ENCODE peak calls at places on chromosomes 7 and 10, in five cellular contexts. U, Z, T, O and I are unnamed samples.

GRCh38 chr10:48187713-48188541 is 86.6 kb downstream of the FRMPD2 start:
- DNase-seq in U (no peak), Z (no peak), T (no peak), O (no peak), I (no peak)

GRCh38 chr10:69895759-69896158 is 94.1 kb downstream of the COL13A1 start:
- DNase-seq in U (no peak), Z (peak), T (no peak), O (no peak), I (no peak)

GRCh38 chr10:30540286-30540685 is 89.3 kb downstream of the LYZL2 start:
- DNase-seq in U (no peak), Z (no peak), T (no peak), O (no peak), I (no peak)

GRCh38 chr7:91182819-91183405 is 81.3 kb upstream of the FZD1 start:
- DNase-seq in U (no peak), Z (peak), T (no peak), O (no peak), I (no peak)

GRCh38 chr7:155194531-155195140 is 103.0 kb upstream of the INSIG1 start:
- DNase-seq in U (no peak), Z (no peak), T (peak), O (no peak), I (no peak)

GRCh38 chr10:11406746-11407145 is 204.7 kb downstream of the USP6NL start:
- DNase-seq in U (no peak), Z (no peak), T (no peak), O (no peak), I (no peak)

GRCh38 chr10:113177163-113177935 is 227.3 kb downstream of the TCF7L2 start:
- DNase-seq in U (no peak), Z (no peak), T (no peak), O (no peak), I (no peak)

GRCh38 chr7:1715671-1716074 is 45.6 kb downstream of the ELFN1 start:
- DNase-seq in U (no peak), Z (no peak), T (no peak), O (no peak), I (no peak)

GRCh38 chr7:36422072-36422471 is 32.4 kb downstream of the ANLN start:
- DNase-seq in U (no peak), Z (no peak), T (no peak), O (no peak), I (no peak)

GRCh38 chr10:23343591-23344225 is 889 bp downstream of the C10orf67 start:
- DNase-seq in U (peak), Z (no peak), T (peak), O (peak), I (peak)

GRCh38 chr10:131620314-131620713 is 280.5 kb upstream of the PPP2R2D start:
- DNase-seq in U (no peak), Z (no peak), T (no peak), O (no peak), I (no peak)

GRCh38 chr10:6493521-6494451 is 86.3 kb downstream of the PRKCQ start:
- DNase-seq in U (no peak), Z (peak), T (no peak), O (no peak), I (no peak)

GRCh38 chr7:36937754-36938551 is 213.7 kb upstream of the AOAH start:
- DNase-seq in U (no peak), Z (no peak), T (no peak), O (no peak), I (peak)

GRCh38 chr10:5284311-5285057 is 80.3 kb upstream of the UCN3 start:
- DNase-seq in U (no peak), Z (peak), T (no peak), O (no peak), I (peak)

GRCh38 chr7:47529826-47530555 is 51.9 kb downstream of the TNS3 start:
- DNase-seq in U (no peak), Z (no peak), T (no peak), O (no peak), I (no peak)

GRCh38 chr10:47368431-47369180 is 15.5 kb downstream of the ZNF488 start:
- DNase-seq in U (no peak), Z (no peak), T (no peak), O (no peak), I (no peak)

GRCh38 chr10:95363303-95363912 is 72.6 kb upstream of the PDLIM1 start:
- DNase-seq in U (peak), Z (peak), T (peak), O (peak), I (peak)

GRCh38 chr10:96043895-96044580 is 655 bp downstream of the CCNJ start:
- DNase-seq in U (peak), Z (peak), T (peak), O (peak), I (peak)

GRCh38 chr10:52198540-52198939 is 115.5 kb upstream of the DKK1 start:
- DNase-seq in U (no peak), Z (no peak), T (no peak), O (no peak), I (no peak)

GRCh38 chr7:155073922-155074321 is 3.8 kb downstream of the HTR5A start:
- DNase-seq in U (no peak), Z (no peak), T (no peak), O (no peak), I (no peak)

GRCh38 chr7:138204285-138204988 is 128.2 kb downstream of the AKR1D1 start:
- DNase-seq in U (no peak), Z (no peak), T (no peak), O (no peak), I (no peak)

GRCh38 chr7:146655928-146656797 is 539.6 kb downstream of the CNTNAP2 start:
- DNase-seq in U (no peak), Z (no peak), T (no peak), O (no peak), I (peak)

GRCh38 chr10:131978366-131978765 is 3.4 kb downstream of the BNIP3 start:
- DNase-seq in U (no peak), Z (no peak), T (no peak), O (no peak), I (no peak)

GRCh38 chr10:31635415-31636065 is 293.1 kb downstream of the ARHGAP12 start:
- DNase-seq in U (no peak), Z (no peak), T (no peak), O (no peak), I (no peak)

GRCh38 chr10:132551808-132552130 is 14.2 kb downstream of the INPP5A start:
- DNase-seq in U (no peak), Z (no peak), T (no peak), O (no peak), I (no peak)

GRCh38 chr10:125035588-125036298 is 93.8 kb downstream of the ZRANB1 start:
- DNase-seq in U (no peak), Z (no peak), T (no peak), O (no peak), I (no peak)

GRCh38 chr10:79282388-79282787 is 64.9 kb upstream of the PPIF start:
- DNase-seq in U (no peak), Z (no peak), T (peak), O (no peak), I (no peak)

GRCh38 chr7:40436761-40437160 is 302.0 kb downstream of the SUGCT start:
- DNase-seq in U (no peak), Z (no peak), T (no peak), O (no peak), I (no peak)

GRCh38 chr10:30999084-30999712 is 32.5 kb downstream of the ZNF438 start:
- DNase-seq in U (no peak), Z (peak), T (no peak), O (no peak), I (peak)

GRCh38 chr10:15387021-15387420 is 15.9 kb upstream of the FAM171A1 start:
- DNase-seq in U (no peak), Z (no peak), T (no peak), O (no peak), I (no peak)

GRCh38 chr7:37977243-37977642 is 56.8 kb downstream of the EPDR1 start:
- DNase-seq in U (no peak), Z (no peak), T (no peak), O (no peak), I (no peak)

GRCh38 chr10:24097771-24098207 is 111.1 kb upstream of the KIAA1217 start:
- DNase-seq in U (no peak), Z (no peak), T (no peak), O (no peak), I (no peak)

GRCh38 chr10:125423569-125423968 is 259.4 kb downstream of the TEX36 start:
- DNase-seq in U (no peak), Z (no peak), T (no peak), O (no peak), I (no peak)

GRCh38 chr10:48742891-48743845 is 58.5 kb downstream of the WDFY4 start:
- DNase-seq in U (no peak), Z (no peak), T (no peak), O (peak), I (no peak)

DNA sequence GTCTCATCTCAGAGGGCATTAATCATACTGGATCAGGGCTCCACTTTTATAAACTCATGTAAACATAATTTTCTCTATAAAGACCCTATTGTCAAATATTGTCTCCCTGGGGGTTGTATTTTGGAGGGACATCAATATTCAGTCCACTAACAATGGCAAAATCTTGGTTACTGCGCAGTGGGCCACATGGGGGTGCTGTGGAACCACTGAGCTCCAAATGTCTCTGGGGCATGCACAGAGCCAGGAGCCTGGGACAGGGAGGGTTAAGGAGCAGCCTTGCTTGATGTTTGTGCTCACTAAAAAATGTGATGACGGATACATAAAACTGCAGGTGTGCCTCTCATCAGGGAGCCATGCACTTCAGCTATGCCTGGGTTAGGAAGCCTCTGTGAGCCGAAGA is 62.1 kb upstream of the PRSS58 start:
- DNase-seq in U (peak), Z (no peak), T (no peak), O (no peak), I (peak)
- TF ChIP-seq CTCF in U (peak), Z (peak), T (peak), O (no peak), I (peak)

DNA sequence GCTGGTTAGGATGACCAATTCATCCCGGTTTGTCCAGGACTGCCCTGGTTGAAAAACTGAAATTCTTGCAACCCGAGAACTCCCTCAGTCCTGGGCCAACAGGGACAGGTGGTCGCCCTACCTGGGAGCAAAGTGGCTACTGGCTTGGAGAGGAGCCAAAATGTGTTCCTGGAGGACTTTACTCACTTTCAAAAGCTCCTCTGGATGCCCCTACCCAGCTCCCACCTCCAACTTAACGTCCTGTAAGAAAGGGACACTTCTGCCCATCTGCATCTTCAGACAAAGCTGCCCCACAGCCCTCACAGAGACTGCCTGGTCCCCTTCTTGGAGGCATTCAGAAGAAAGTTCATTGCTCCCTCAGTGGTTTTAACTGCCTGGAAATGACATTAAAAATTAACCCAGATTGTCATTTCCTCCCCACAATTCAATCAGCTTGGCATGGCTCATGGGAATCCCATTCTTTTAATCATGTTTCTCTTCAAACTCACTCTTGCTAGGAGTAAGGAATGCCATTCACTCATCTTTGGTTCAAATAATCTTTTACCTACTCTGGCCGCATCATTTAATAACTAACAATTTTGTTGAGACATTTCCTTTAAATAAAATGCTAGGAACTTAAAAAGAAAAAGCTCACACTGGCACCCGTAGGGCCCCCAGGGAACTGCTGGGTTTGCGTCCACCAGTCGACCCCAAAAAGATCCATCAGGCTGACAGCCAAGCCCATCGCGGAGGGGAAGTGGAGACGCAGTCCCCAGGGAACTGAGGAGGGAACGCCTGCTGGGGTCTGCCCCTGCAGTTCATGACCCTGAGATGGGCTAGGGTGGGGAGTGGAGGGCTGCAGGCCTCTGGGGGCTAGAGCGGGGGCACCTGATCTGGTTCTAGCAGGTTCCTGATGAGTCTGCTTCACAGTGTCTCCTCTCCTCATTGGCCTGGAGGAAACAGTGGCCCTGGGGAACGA is 24.2 kb upstream of the HSPA12A start:
- DNase-seq in U (no peak), Z (no peak), T (no peak), O (no peak), I (no peak)
- TF ChIP-seq CTCF in U (no peak), Z (peak), T (no peak), O (no peak), I (no peak)

GRCh38 chr10:78255796-78256638 is 222.4 kb downstream of the RPS24 start:
- DNase-seq in U (no peak), Z (peak), T (no peak), O (peak), I (no peak)

GRCh38 chr10:78260141-78260540 is 226.5 kb downstream of the RPS24 start:
- DNase-seq in U (no peak), Z (no peak), T (no peak), O (no peak), I (no peak)

GRCh38 chr10:78259394-78259793 is 225.7 kb downstream of the RPS24 start:
- DNase-seq in U (no peak), Z (no peak), T (no peak), O (no peak), I (no peak)

GRCh38 chr10:78260675-78261074 is 227.0 kb downstream of the RPS24 start:
- DNase-seq in U (no peak), Z (no peak), T (no peak), O (no peak), I (peak)

GRCh38 chr10:78258303-78259030 is 224.8 kb downstream of the RPS24 start:
- DNase-seq in U (no peak), Z (no peak), T (no peak), O (peak), I (no peak)
- TF ChIP-seq CTCF in U (no peak), Z (peak), T (no peak), O (no peak), I (no peak)

DNA sequence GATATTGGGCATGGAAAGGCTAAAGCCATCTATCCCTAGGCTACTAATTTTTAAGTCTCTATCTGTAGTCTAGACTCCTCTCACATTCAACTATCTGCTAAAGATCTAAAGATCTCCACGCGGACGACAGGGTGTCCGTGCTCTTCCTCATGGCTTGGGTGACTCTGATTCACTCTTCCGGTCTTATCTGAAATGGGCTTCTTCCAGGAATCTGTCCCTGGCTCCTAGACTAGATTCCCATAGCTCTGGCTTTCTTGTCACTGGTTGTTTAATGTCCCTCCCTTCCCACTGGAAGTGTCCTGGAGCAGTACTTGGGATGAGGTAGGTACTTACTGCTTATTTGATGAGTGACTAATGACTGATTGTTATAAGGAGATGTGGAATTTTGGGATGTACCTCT is 62.0 kb upstream of the PODXL start:
- DNase-seq in U (no peak), Z (no peak), T (no peak), O (no peak), I (no peak)
- TF ChIP-seq CTCF in U (no peak), Z (no peak), T (no peak), O (no peak), I (no peak)

GRCh38 chr7:74051629-74052410 is 23.8 kb downstream of the ELN start:
- DNase-seq in U (peak), Z (no peak), T (peak), O (no peak), I (peak)
- TF ChIP-seq CTCF in U (peak), Z (peak), T (peak), O (no peak), I (no peak)

DNA sequence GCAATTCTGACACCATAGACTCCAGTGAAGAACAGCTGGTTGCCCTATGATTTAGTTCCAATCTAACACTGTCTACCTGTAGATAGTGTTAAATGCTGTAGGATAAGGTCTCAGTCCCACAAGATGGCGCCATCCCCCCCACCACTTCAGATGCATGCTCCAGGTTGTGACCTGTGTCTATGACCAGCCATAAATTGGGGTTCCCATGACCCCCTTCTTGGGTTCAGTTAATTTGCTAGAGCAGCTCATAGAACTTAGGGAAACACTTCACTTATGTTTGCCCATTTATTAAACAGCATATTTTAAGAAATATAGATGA is 13.1 kb downstream of the CCSER2 start:
- DNase-seq in U (no peak), Z (no peak), T (no peak), O (no peak), I (peak)
- TF ChIP-seq CTCF in U (no peak), Z (peak), T (no peak), O (no peak), I (no peak)

DNA sequence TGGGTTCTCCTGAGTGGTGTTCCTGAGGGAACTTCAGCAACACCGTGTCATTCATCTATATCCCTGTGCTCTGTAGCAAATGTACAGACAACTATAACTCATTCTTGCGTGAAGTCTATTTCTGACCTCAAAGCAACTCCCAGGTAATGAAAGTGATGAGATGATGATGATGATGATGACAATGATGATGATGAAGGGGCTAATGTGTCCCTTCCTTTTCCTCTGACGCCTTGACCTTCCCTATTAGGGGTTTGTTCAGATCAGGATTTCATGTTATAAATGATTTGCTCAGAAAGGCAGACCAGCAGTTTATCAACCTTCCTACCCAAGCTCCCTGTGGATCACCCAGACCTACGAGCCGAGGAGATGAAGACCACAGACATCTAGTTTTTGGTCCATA is 136.9 kb downstream of the FGFR2 start:
- DNase-seq in U (no peak), Z (no peak), T (no peak), O (no peak), I (no peak)
- TF ChIP-seq CTCF in U (no peak), Z (no peak), T (no peak), O (no peak), I (no peak)

GRCh38 chr10:14383266-14383665 is 52.5 kb upstream of the FRMD4A start:
- DNase-seq in U (no peak), Z (no peak), T (no peak), O (no peak), I (no peak)

GRCh38 chr10:14384096-14384730 is 53.5 kb upstream of the FRMD4A start:
- DNase-seq in U (no peak), Z (no peak), T (no peak), O (no peak), I (no peak)

GRCh38 chr10:14386202-14386593 is 55.5 kb upstream of the FRMD4A start:
- DNase-seq in U (no peak), Z (peak), T (no peak), O (no peak), I (peak)

GRCh38 chr10:14384915-14385314 is 54.2 kb upstream of the FRMD4A start:
- DNase-seq in U (no peak), Z (no peak), T (no peak), O (no peak), I (no peak)

DNA sequence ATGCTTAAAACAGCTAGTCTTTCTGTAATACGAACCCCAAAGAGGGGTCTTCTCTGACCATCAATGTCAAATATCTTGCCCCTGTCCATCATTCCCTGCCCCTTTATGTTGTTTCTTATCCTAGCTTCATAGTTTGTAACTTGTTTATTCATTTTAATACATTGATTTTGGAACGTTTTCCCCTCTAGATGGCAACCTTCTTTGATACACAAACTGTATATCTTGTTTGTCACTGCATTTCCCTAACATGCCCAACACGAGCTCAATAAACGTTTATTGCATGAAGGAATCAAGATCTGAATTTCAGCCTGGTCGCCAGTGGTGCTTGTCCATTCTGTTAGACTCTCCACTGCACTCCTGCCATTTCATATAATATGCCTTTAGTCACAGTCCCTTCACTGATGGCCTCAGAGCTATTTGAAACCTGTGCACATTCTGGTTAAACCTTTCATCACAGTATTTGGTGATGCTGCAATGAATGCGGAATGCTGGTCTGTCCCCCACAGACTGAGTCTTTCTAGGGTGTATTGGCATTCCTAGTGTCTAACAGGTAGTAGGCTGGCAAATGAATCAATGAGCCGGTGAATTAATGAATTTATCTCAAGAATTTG is 55.0 kb upstream of the FRMD4A start:
- DNase-seq in U (no peak), Z (peak), T (no peak), O (no peak), I (no peak)
- TF ChIP-seq CTCF in U (no peak), Z (peak), T (no peak), O (no peak), I (no peak)

DNA sequence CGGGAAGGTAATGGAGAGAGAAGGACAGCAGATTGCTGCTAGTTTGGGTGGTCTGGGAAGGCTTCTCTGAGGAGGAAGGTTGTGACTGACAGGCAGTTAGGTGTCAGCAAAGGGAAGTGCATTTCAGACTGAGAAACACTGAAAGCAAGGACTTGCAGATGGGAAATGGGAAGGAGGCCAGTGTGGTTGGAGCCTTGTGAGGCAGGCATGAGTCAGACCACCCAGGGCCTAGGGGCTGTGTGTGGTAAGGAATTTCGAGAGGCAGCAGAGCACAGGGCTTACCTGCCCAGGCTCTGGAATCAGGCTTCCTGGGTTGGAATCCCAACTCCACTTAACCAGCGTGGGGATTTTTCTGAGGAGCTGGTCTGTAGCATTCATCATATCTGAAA is 53.5 kb downstream of the NRF1 start:
- DNase-seq in U (no peak), Z (peak), T (no peak), O (peak), I (no peak)
- TF ChIP-seq CTCF in U (no peak), Z (no peak), T (no peak), O (no peak), I (no peak)